ENCODE peak calls at places on chromosome 14, in ten cellular contexts. Z is GM12891, M is adrenal gland, H is ovary, D is heart left ventricle, S is Peyer's patch, W is GM12892, P is IMR-90, T is body of pancreas, E is testis. O is an unnamed sample.

GRCh38 chr14:36829547-36829946 is 167.9 kb downstream of the PAX9 start:
- DNase-seq in P (no peak), D (no peak), T (no peak), H (no peak), W (no peak), E (no peak), Z (no peak), M (no peak), S (no peak), O (no peak)

GRCh38 chr14:75274899-75275569 is 3.6 kb upstream of the FOS start:
- DNase-seq in T (peak; percentile 34), W (no peak), H (no peak), Z (peak; percentile 27), D (peak; percentile 71), P (peak; percentile 96), M (peak; percentile 48), S (peak; percentile 95), E (peak; percentile 64), O (no peak)

GRCh38 chr14:34374998-34375740 is 86.9 kb downstream of the SPTSSA start:
- DNase-seq in M (no peak), T (no peak), H (no peak), S (peak; percentile 54), P (no peak), D (no peak), Z (no peak), W (no peak), E (no peak), O (no peak)

GRCh38 chr14:90409209-90409730 is 12.4 kb downstream of the CALM1 start:
- DNase-seq in D (no peak), P (peak; percentile 98), M (peak; percentile 34), S (no peak), W (no peak), Z (no peak), T (peak; percentile 33), H (peak; percentile 65), E (no peak), O (no peak)

GRCh38 chr14:92400579-92401444 is 77.8 kb downstream of the SLC24A4 start:
- DNase-seq in H (no peak), M (no peak), T (no peak), W (no peak), E (no peak), S (no peak), P (peak; percentile 13), Z (peak; percentile 32), D (no peak), O (no peak)

GRCh38 chr14:104753528-104754212 is 723 bp downstream of the SIVA1 start:
- DNase-seq in E (no peak), M (peak; percentile 46), D (no peak), T (no peak), P (no peak), S (peak; percentile 60), Z (no peak), H (no peak), W (no peak), O (no peak)

GRCh38 chr14:104120281-104120741 is 18.1 kb upstream of the KIF26A start:
- DNase-seq in W (no peak), D (peak; percentile 26), T (no peak), M (no peak), P (no peak), S (peak; percentile 40), E (no peak), H (no peak), Z (no peak), O (peak; percentile 23)

GRCh38 chr14:97177635-97178034 is 380.5 kb downstream of the VRK1 start:
- DNase-seq in S (no peak), M (no peak), Z (no peak), P (no peak), W (no peak), H (no peak), D (no peak), T (no peak), E (no peak), O (no peak)

GRCh38 chr14:44846232-44846824 is 115.4 kb downstream of the KLHL28 start:
- DNase-seq in H (no peak), P (peak; percentile 55), D (no peak), S (no peak), W (no peak), E (peak; percentile 25), Z (peak; percentile 20), T (no peak), M (peak; percentile 7), O (no peak)

GRCh38 chr14:88551094-88551870 is 3.5 kb downstream of the PTPN21 start:
- DNase-seq in H (peak; percentile 82), S (peak; percentile 80), D (peak; percentile 83), T (peak; percentile 87), W (no peak), Z (peak; percentile 41), P (peak; percentile 82), E (peak; percentile 85), M (peak; percentile 85), O (peak; percentile 85)
- TF ChIP-seq POLR2A in H (peak; percentile 38), S (no peak), D (no peak), T (peak; percentile 27), W (no peak), Z (no peak), P (no peak), E (no peak), M (peak; percentile 48), O (no peak)

GRCh38 chr14:78921856-78922255 is 751.7 kb downstream of the NRXN3 start:
- DNase-seq in P (peak; percentile 88), M (no peak), H (no peak), Z (no peak), D (no peak), T (no peak), W (no peak), S (no peak), E (no peak), O (no peak)
- TF ChIP-seq POLR2A in P (no peak), M (no peak), H (no peak), Z (no peak), D (no peak), T (no peak), W (no peak), S (no peak), E (no peak), O (no peak)

DNA sequence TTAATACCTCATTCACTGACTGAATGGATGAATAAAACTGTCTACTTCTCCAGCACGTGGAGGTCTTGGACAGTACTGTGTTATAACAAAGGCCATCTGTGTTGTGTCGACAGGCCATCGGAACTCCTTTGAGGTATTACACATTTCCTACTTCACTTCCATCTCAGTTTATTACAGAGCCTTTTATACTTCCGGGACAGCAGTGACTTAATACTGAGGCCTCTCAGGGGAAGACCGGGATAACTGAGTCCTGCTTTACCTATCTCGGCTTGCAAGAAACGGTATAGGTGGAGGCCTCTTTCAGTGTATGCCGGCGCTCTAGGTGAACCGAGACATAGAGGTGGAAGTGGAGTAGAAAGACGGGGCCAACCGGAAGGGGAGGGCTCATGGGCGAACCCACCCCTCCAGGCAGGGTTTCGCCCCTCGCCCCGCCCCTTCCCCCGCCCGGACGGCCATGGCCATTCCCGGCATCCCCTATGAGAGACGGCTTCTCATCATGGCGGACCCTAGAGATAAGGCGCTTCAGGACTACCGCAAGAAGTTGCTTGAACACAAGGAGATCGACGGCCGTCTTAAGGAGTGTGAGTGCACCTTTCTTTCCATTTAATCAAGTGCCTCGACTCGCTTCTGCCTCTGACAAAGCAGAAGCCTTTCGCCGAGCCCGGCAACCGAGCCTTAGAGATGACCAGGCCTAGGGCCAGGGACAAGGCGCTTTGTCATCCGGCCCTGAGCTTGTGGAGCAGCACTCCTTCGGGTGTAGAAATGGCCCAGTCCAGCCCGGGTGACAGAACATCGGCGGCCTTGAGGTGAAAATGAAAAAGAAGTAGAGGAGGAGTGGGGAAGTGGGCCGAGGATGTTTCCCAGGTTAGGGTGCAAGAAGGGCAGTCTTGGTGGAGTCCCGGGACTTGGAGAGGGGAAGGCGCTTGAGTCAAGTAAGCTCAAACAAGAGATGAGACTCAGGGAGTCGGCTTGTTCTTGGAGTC is at the start of gene PSMC6:
- DNase-seq in T (peak; percentile 95), S (peak; percentile 98), Z (peak; percentile 69), M (peak; percentile 98), P (peak; percentile 83), D (peak; percentile 96), E (peak; percentile 98), W (peak; percentile 78), H (peak; percentile 95), O (peak; percentile 96)
- TF ChIP-seq POLR2A in T (peak; percentile 65), S (peak; percentile 85), Z (peak; percentile 84), M (peak; percentile 37), P (peak; percentile 93), D (no peak), E (peak; percentile 33), W (peak; percentile 84), H (peak; percentile 56), O (no peak)

DNA sequence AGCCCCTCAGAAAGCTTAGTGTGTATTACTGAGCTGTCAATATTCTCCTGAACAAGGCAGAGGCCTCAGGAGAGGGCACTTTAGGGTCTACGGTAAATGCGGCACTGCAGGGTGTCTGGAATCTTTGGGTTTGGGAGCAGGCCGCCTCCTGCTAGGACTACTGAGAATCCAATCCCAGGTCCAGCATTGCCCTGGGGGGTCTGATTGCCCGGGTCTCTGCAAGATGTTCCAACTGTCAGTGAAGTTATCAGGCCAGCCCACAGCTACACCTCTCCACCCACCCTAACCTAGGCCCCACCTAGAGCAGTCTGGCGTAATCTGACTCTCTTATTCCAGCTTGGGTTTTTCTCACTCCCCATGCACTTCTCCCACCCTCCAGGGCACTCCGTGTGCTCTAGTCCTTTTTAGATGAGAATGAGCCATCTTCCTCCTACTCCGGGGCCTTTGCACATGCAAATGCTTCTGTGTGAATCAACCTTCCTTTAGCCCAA is 4.4 kb upstream of the ZFP36L1 start:
- DNase-seq in T (no peak), P (no peak), S (peak; percentile 43), W (no peak), M (no peak), D (no peak), H (no peak), E (peak; percentile 11), Z (no peak), O (peak; percentile 24)
- TF ChIP-seq POLR2A in T (no peak), P (no peak), S (no peak), W (no peak), M (no peak), D (no peak), H (no peak), E (no peak), Z (no peak), O (no peak)